ENCODE peak calls at places on chromosomes 4 and X, in six cellular contexts. One of them, this sample, is unnamed.

GRCh38 chr4:46404961-46405360 is 15.0 kb upstream of the GABRA2 start:
- DNase-seq in ascending aorta: no peak
- DNase-seq in left ventricle myocardium inferior: no peak
- DNase-seq in GM23248: no peak
- DNase-seq in cardiac muscle cell: peak; percentile 20
- DNase-seq in A549: no peak
- DNase-seq in this sample: peak; percentile 59

GRCh38 chr4:67087897-67088296 is 457.4 kb downstream of the CENPC start:
- DNase-seq in ascending aorta: no peak
- DNase-seq in left ventricle myocardium inferior: no peak
- DNase-seq in GM23248: peak; percentile 13
- DNase-seq in cardiac muscle cell: peak; percentile 45
- DNase-seq in A549: no peak
- DNase-seq in this sample: peak; percentile 69

GRCh38 chrX:3299626-3300025 is 46.8 kb downstream of the MXRA5 start:
- DNase-seq in ascending aorta: no peak
- DNase-seq in left ventricle myocardium inferior: no peak
- DNase-seq in GM23248: peak; percentile 20
- DNase-seq in cardiac muscle cell: peak; percentile 16
- DNase-seq in A549: no peak
- DNase-seq in this sample: no peak

GRCh38 chr4:78645853-78646757 is 94.5 kb downstream of the ANXA3 start:
- DNase-seq in ascending aorta: peak; percentile 58
- DNase-seq in left ventricle myocardium inferior: peak; percentile 69
- DNase-seq in GM23248: peak; percentile 95
- DNase-seq in cardiac muscle cell: peak; percentile 97
- DNase-seq in A549: peak; percentile 21
- DNase-seq in this sample: no peak

GRCh38 chr4:187887886-187888285 is 107.7 kb upstream of the ZFP42 start:
- DNase-seq in ascending aorta: no peak
- DNase-seq in left ventricle myocardium inferior: no peak
- DNase-seq in GM23248: no peak
- DNase-seq in cardiac muscle cell: no peak
- DNase-seq in A549: no peak
- DNase-seq in this sample: no peak

GRCh38 chr4:41683321-41683720 is 65.2 kb downstream of the PHOX2B start:
- DNase-seq in ascending aorta: no peak
- DNase-seq in left ventricle myocardium inferior: no peak
- DNase-seq in GM23248: peak; percentile 16
- DNase-seq in cardiac muscle cell: no peak
- DNase-seq in A549: no peak
- DNase-seq in this sample: no peak

GRCh38 chrX:50827996-50828395 is 14.0 kb upstream of the SHROOM4 start:
- DNase-seq in ascending aorta: no peak
- DNase-seq in left ventricle myocardium inferior: no peak
- DNase-seq in GM23248: peak; percentile 68
- DNase-seq in cardiac muscle cell: no peak
- DNase-seq in A549: no peak
- DNase-seq in this sample: no peak

GRCh38 chrX:79325263-79325958 is 41.7 kb downstream of the ITM2A start:
- DNase-seq in ascending aorta: no peak
- DNase-seq in left ventricle myocardium inferior: no peak
- DNase-seq in GM23248: no peak
- DNase-seq in cardiac muscle cell: no peak
- DNase-seq in A549: no peak
- DNase-seq in this sample: no peak

GRCh38 chr4:24970191-24970590 is 57.3 kb upstream of the CCDC149 start:
- DNase-seq in ascending aorta: no peak
- DNase-seq in left ventricle myocardium inferior: no peak
- DNase-seq in GM23248: no peak
- DNase-seq in cardiac muscle cell: no peak
- DNase-seq in A549: no peak
- DNase-seq in this sample: no peak

GRCh38 chrX:117959045-117959444 is 157.6 kb downstream of the KLHL13 start:
- DNase-seq in ascending aorta: no peak
- DNase-seq in left ventricle myocardium inferior: no peak
- DNase-seq in GM23248: no peak
- DNase-seq in cardiac muscle cell: no peak
- DNase-seq in A549: no peak
- DNase-seq in this sample: no peak
- H3K9me3 ChIP-seq in ascending aorta: no peaks in the 10 kb centered on the region
- H3K9me3 ChIP-seq in left ventricle myocardium inferior: no peaks in the 10 kb centered on the region
- H3K9me3 ChIP-seq in GM23248: no peaks in the 10 kb centered on the region
- H3K9me3 ChIP-seq in cardiac muscle cell: no peaks in the 10 kb centered on the region
- H3K9me3 ChIP-seq in A549: no peaks in the 10 kb centered on the region
- H3K9me3 ChIP-seq in this sample: no peaks in the 10 kb centered on the region

GRCh38 chrX:153650959-153651358 is 4.0 kb downstream of the DUSP9 start:
- DNase-seq in ascending aorta: no peak
- DNase-seq in left ventricle myocardium inferior: no peak
- DNase-seq in GM23248: no peak
- DNase-seq in cardiac muscle cell: no peak
- DNase-seq in A549: no peak
- DNase-seq in this sample: no peak
- H3K9me3 ChIP-seq in ascending aorta: no peaks in the 10 kb centered on the region
- H3K9me3 ChIP-seq in left ventricle myocardium inferior: no peaks in the 10 kb centered on the region
- H3K9me3 ChIP-seq in GM23248: no peaks in the 10 kb centered on the region
- H3K9me3 ChIP-seq in cardiac muscle cell: no peaks in the 10 kb centered on the region
- H3K9me3 ChIP-seq in A549: no peaks in the 10 kb centered on the region
- H3K9me3 ChIP-seq in this sample: peaks cover 12% of the 10 kb centered on the region

DNA sequence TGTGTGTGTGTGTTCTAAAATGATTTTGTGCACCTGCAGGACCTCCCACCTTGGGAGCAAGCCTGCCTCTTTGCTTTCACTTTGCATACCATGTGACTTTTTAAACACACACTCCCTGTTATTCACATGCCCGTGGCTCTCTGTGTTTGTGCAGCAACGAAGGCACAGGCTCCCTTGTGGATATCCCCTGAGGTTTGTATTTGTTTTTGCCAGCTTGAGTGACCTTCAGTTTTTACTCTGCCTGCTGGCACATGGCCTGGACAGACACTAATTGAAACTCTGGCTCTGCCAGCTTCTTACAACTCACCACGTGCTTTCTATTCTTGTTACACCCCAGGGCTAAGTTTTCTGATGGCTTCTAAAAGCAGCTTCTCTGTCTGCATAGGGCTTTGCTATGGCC is 885.8 kb downstream of the SH3BGRL start:
- DNase-seq in ascending aorta: no peak
- DNase-seq in left ventricle myocardium inferior: peak; percentile 21
- DNase-seq in GM23248: no peak
- DNase-seq in cardiac muscle cell: no peak
- DNase-seq in A549: no peak
- DNase-seq in this sample: no peak
- H3K9me3 ChIP-seq in ascending aorta: peaks cover 5% of the 10 kb centered on the region
- H3K9me3 ChIP-seq in left ventricle myocardium inferior: peaks cover 17% of the 10 kb centered on the region
- H3K9me3 ChIP-seq in GM23248: no peaks in the 10 kb centered on the region
- H3K9me3 ChIP-seq in cardiac muscle cell: no peaks in the 10 kb centered on the region
- H3K9me3 ChIP-seq in A549: no peaks in the 10 kb centered on the region
- H3K9me3 ChIP-seq in this sample: no peaks in the 10 kb centered on the region

DNA sequence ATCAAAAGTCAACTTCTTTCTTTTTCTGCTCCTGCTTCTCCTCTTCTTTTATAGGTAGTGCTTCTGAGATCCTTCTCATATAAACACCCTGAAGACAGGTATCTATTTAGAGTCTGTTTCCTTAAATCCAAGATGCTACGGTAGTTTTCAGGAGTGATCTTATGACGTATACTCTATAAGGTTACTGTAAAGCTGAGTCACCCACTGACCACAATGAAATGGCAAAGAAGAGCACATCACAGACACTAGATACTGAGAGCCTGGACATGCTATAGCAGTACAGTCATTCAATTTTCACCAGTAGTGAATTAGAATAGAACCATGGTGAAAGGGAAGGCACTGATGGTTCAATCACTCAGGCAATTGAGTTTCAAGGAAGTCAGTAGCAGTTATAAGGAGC is 412.5 kb downstream of the ADAM29 start:
- DNase-seq in ascending aorta: no peak
- DNase-seq in left ventricle myocardium inferior: no peak
- DNase-seq in GM23248: peak; percentile 43
- DNase-seq in cardiac muscle cell: no peak
- DNase-seq in A549: no peak
- DNase-seq in this sample: no peak
- H3K9me3 ChIP-seq in ascending aorta: no peaks in the 10 kb centered on the region
- H3K9me3 ChIP-seq in left ventricle myocardium inferior: no peaks in the 10 kb centered on the region
- H3K9me3 ChIP-seq in GM23248: no peaks in the 10 kb centered on the region
- H3K9me3 ChIP-seq in cardiac muscle cell: no peaks in the 10 kb centered on the region
- H3K9me3 ChIP-seq in A549: no peaks in the 10 kb centered on the region
- H3K9me3 ChIP-seq in this sample: no peaks in the 10 kb centered on the region